ENCODE peak calls at places on chromosome 10, in seven cellular contexts. One of them, this sample, is unnamed.

GRCh38 chr10:33863347-33863746 is 528.9 kb upstream of the NRP1 start:
- DNase-seq in body of pancreas: no peak
- DNase-seq in AG04450: no peak
- DNase-seq in GDM1: no peak
- DNase-seq in NCI-H1092: no peak
- DNase-seq in KG1: no peak
- DNase-seq in neural crest cell: no peak
- DNase-seq in this sample: no peak

GRCh38 chr10:130022501-130023299 is 58.6 kb upstream of the EBF3 start:
- DNase-seq in GDM1: no peak
- DNase-seq in KG1: no peak
- DNase-seq in NCI-H1092: no peak
- DNase-seq in neural crest cell: no peak
- DNase-seq in AG04450: peak; percentile 11
- DNase-seq in body of pancreas: peak; percentile 22
- DNase-seq in this sample: no peak

GRCh38 chr10:67883710-67884312 is 645 bp upstream of the SIRT1 start:
- DNase-seq in AG04450: no peak
- DNase-seq in NCI-H1092: no peak
- DNase-seq in GDM1: no peak
- DNase-seq in neural crest cell: no peak
- DNase-seq in KG1: no peak
- DNase-seq in body of pancreas: peak; percentile 12
- DNase-seq in this sample: no peak

GRCh38 chr10:51272580-51272979 is 198.3 kb downstream of the PRKG1 start:
- DNase-seq in body of pancreas: no peak
- DNase-seq in neural crest cell: no peak
- DNase-seq in GDM1: no peak
- DNase-seq in NCI-H1092: no peak
- DNase-seq in KG1: no peak
- DNase-seq in AG04450: no peak
- DNase-seq in this sample: no peak

GRCh38 chr10:86662186-86663045 is 5.9 kb upstream of the LDB3 start:
- DNase-seq in body of pancreas: no peak
- DNase-seq in neural crest cell: no peak
- DNase-seq in GDM1: no peak
- DNase-seq in NCI-H1092: no peak
- DNase-seq in KG1: no peak
- DNase-seq in AG04450: no peak
- DNase-seq in this sample: no peak

GRCh38 chr10:68086910-68087309 is 11.8 kb upstream of the HERC4 start:
- DNase-seq in AG04450: no peak
- DNase-seq in KG1: no peak
- DNase-seq in NCI-H1092: no peak
- DNase-seq in GDM1: no peak
- DNase-seq in body of pancreas: no peak
- DNase-seq in neural crest cell: no peak
- DNase-seq in this sample: no peak

GRCh38 chr10:132065491-132066105 is at the start of gene JAKMIP3:
- DNase-seq in NCI-H1092: no peak
- DNase-seq in neural crest cell: no peak
- DNase-seq in AG04450: peak; percentile 91
- DNase-seq in body of pancreas: peak; percentile 68
- DNase-seq in KG1: no peak
- DNase-seq in GDM1: no peak
- DNase-seq in this sample: peak; percentile 29

GRCh38 chr10:99983280-99983988 is 26.3 kb downstream of the DNMBP start:
- DNase-seq in body of pancreas: peak; percentile 27
- DNase-seq in AG04450: no peak
- DNase-seq in neural crest cell: no peak
- DNase-seq in KG1: no peak
- DNase-seq in GDM1: peak; percentile 8
- DNase-seq in NCI-H1092: no peak
- DNase-seq in this sample: peak; percentile 21

GRCh38 chr10:122054046-122055025 is 65.4 kb downstream of the TACC2 start:
- DNase-seq in AG04450: no peak
- DNase-seq in body of pancreas: no peak
- DNase-seq in GDM1: no peak
- DNase-seq in neural crest cell: peak; percentile 36
- DNase-seq in KG1: no peak
- DNase-seq in NCI-H1092: no peak
- DNase-seq in this sample: peak; percentile 52

GRCh38 chr10:44293842-44294241 is 91.1 kb downstream of the CXCL12 start:
- DNase-seq in AG04450: peak; percentile 88
- DNase-seq in NCI-H1092: no peak
- DNase-seq in GDM1: no peak
- DNase-seq in body of pancreas: peak; percentile 43
- DNase-seq in KG1: no peak
- DNase-seq in neural crest cell: no peak
- DNase-seq in this sample: no peak

GRCh38 chr10:79224263-79224949 is 122.9 kb upstream of the PPIF start:
- DNase-seq in NCI-H1092: no peak
- DNase-seq in KG1: no peak
- DNase-seq in GDM1: no peak
- DNase-seq in body of pancreas: no peak
- DNase-seq in neural crest cell: no peak
- DNase-seq in AG04450: no peak
- DNase-seq in this sample: no peak

GRCh38 chr10:51117794-51118193 is 43.5 kb downstream of the PRKG1 start:
- DNase-seq in KG1: no peak
- DNase-seq in AG04450: peak; percentile 18
- DNase-seq in GDM1: no peak
- DNase-seq in neural crest cell: no peak
- DNase-seq in NCI-H1092: no peak
- DNase-seq in body of pancreas: no peak
- DNase-seq in this sample: no peak

GRCh38 chr10:122053314-122053713 is 64.4 kb downstream of the TACC2 start:
- DNase-seq in KG1: no peak
- DNase-seq in neural crest cell: no peak
- DNase-seq in body of pancreas: no peak
- DNase-seq in AG04450: no peak
- DNase-seq in GDM1: no peak
- DNase-seq in NCI-H1092: no peak
- DNase-seq in this sample: no peak

GRCh38 chr10:31059323-31059722 is 27.7 kb upstream of the ZNF438 start:
- DNase-seq in neural crest cell: no peak
- DNase-seq in KG1: no peak
- DNase-seq in GDM1: no peak
- DNase-seq in body of pancreas: no peak
- DNase-seq in AG04450: no peak
- DNase-seq in NCI-H1092: no peak
- DNase-seq in this sample: no peak

GRCh38 chr10:110429301-110429700 is 68.4 kb upstream of the DUSP5 start:
- DNase-seq in KG1: no peak
- DNase-seq in body of pancreas: peak; percentile 16
- DNase-seq in neural crest cell: no peak
- DNase-seq in AG04450: no peak
- DNase-seq in GDM1: no peak
- DNase-seq in NCI-H1092: no peak
- DNase-seq in this sample: no peak

GRCh38 chr10:11685787-11686218 is 56.4 kb upstream of the ECHDC3 start:
- DNase-seq in body of pancreas: peak; percentile 74
- DNase-seq in neural crest cell: no peak
- DNase-seq in KG1: peak; percentile 90
- DNase-seq in NCI-H1092: peak; percentile 5
- DNase-seq in AG04450: no peak
- DNase-seq in GDM1: peak; percentile 76
- DNase-seq in this sample: no peak

GRCh38 chr10:129905553-129905952 is 58.5 kb downstream of the EBF3 start:
- DNase-seq in NCI-H1092: no peak
- DNase-seq in GDM1: no peak
- DNase-seq in AG04450: no peak
- DNase-seq in neural crest cell: no peak
- DNase-seq in KG1: no peak
- DNase-seq in body of pancreas: no peak
- DNase-seq in this sample: no peak

GRCh38 chr10:101292194-101293006 is 61.6 kb upstream of the BTRC start:
- DNase-seq in AG04450: no peak
- DNase-seq in NCI-H1092: no peak
- DNase-seq in neural crest cell: peak; percentile 31
- DNase-seq in GDM1: no peak
- DNase-seq in body of pancreas: no peak
- DNase-seq in KG1: no peak
- DNase-seq in this sample: peak; percentile 61

GRCh38 chr10:707861-708260 is 18.4 kb upstream of the DIP2C start:
- DNase-seq in GDM1: no peak
- DNase-seq in KG1: no peak
- DNase-seq in AG04450: no peak
- DNase-seq in NCI-H1092: no peak
- DNase-seq in body of pancreas: no peak
- DNase-seq in neural crest cell: no peak
- DNase-seq in this sample: no peak

GRCh38 chr10:131776496-131776895 is 124.3 kb upstream of the PPP2R2D start:
- DNase-seq in GDM1: no peak
- DNase-seq in NCI-H1092: no peak
- DNase-seq in body of pancreas: no peak
- DNase-seq in neural crest cell: no peak
- DNase-seq in KG1: no peak
- DNase-seq in AG04450: no peak
- DNase-seq in this sample: no peak

GRCh38 chr10:13492493-13493180 is 36.2 kb downstream of the BEND7 start:
- DNase-seq in GDM1: no peak
- DNase-seq in AG04450: no peak
- DNase-seq in neural crest cell: no peak
- DNase-seq in body of pancreas: no peak
- DNase-seq in NCI-H1092: no peak
- DNase-seq in KG1: no peak
- DNase-seq in this sample: no peak

This sample was measured in nephron progenitor cell.